ENCODE peak calls at places on chromosome X, in eight cellular contexts. I is adrenal gland, W is transverse colon, J is NB4, B is uterus, F is ovary, A is sigmoid colon, U is heart left ventricle. E is an unnamed sample.

GRCh38 chrX:31604629-31605221 is 532.9 kb upstream of the FTHL17 start:
- DNase-seq in F (no peak), U (no peak), A (no peak), B (no peak), W (no peak), I (no peak), J (peak; percentile 1), E (no peak)

GRCh38 chrX:44975666-44976263 is 102.8 kb downstream of the KDM6A start:
- DNase-seq in B (no peak), W (no peak), J (no peak), F (no peak), I (no peak), A (no peak), U (no peak), E (no peak)

GRCh38 chrX:133913658-133914388 is 71.6 kb downstream of the GPC3 start:
- DNase-seq in W (no peak), B (no peak), I (no peak), J (no peak), F (no peak), A (no peak), U (no peak), E (no peak)

GRCh38 chrX:54808109-54808604 is 612 bp downstream of the MAGED2 start:
- DNase-seq in B (peak; percentile 80), U (peak; percentile 82), I (peak; percentile 74), F (peak; percentile 89), W (peak; percentile 65), A (peak; percentile 86), J (no peak), E (peak; percentile 53)

GRCh38 chrX:19373034-19373891 is 29.5 kb downstream of the PDHA1 start:
- DNase-seq in A (peak; percentile 56), B (no peak), I (peak; percentile 24), U (no peak), F (no peak), J (peak; percentile 53), W (no peak), E (peak; percentile 66)

GRCh38 chrX:16445166-16445752 is 204.7 kb upstream of the S100G start:
- DNase-seq in F (no peak), A (no peak), J (peak; percentile 42), U (no peak), B (no peak), I (peak; percentile 31), W (peak; percentile 20), E (no peak)

GRCh38 chrX:47446431-47446830 is 36.6 kb downstream of the ZNF41 start:
- DNase-seq in W (no peak), I (no peak), B (no peak), F (no peak), J (no peak), U (no peak), A (no peak), E (no peak)

GRCh38 chrX:74420194-74421035 is 878 bp upstream of the SLC16A2 start:
- DNase-seq in U (peak; percentile 87), J (peak; percentile 21), A (peak; percentile 89), W (peak; percentile 57), F (peak; percentile 83), B (peak; percentile 83), I (peak; percentile 79), E (peak; percentile 91)

GRCh38 chrX:23304881-23305280 is 29.8 kb upstream of the PTCHD1 start:
- DNase-seq in A (no peak), U (no peak), J (no peak), I (no peak), B (no peak), W (no peak), F (no peak), E (no peak)

GRCh38 chrX:20300822-20301221 is 34.1 kb upstream of the RPS6KA3 start:
- DNase-seq in J (peak; percentile 3), W (no peak), B (no peak), U (no peak), I (no peak), F (no peak), A (no peak), E (no peak)

GRCh38 chrX:134625315-134625718 is 33.0 kb downstream of the PLAC1 start:
- DNase-seq in A (no peak), J (no peak), U (no peak), W (no peak), F (no peak), B (no peak), I (no peak), E (no peak)

GRCh38 chrX:54481751-54482150 is 14.3 kb downstream of the FGD1 start:
- DNase-seq in I (no peak), B (no peak), U (no peak), A (no peak), W (no peak), J (no peak), F (no peak), E (no peak)

GRCh38 chrX:116284383-116284782 is 113.8 kb downstream of the AGTR2 start:
- DNase-seq in I (no peak), J (no peak), W (no peak), F (no peak), B (no peak), U (no peak), A (no peak), E (no peak)

GRCh38 chrX:126342859-126343258 is 176.8 kb upstream of the DCAF12L2 start:
- DNase-seq in I (no peak), F (no peak), B (no peak), A (no peak), J (no peak), W (no peak), U (no peak), E (no peak)

DNA sequence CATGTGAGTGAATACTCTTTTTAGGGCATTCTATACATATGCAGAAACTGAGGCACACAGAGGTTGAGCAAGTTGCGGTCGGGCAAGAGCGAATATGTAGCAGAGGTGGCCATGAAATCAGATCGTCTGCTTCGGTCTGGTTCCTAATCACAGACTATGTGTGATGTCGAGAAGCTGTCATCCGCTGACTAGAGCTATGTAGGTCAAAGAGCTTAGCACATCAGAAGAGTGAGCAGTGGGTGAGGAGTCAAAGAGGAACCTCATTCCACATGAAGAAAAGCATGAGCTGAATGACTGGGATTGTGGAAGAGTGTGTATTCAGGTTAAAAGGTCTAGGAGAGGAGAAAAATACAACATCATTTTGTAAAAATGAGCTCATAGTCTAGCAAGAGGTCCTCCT is 19.0 kb downstream of the GAB3 start:
- DNase-seq in F (no peak), W (no peak), J (peak; percentile 37), A (no peak), I (no peak), B (no peak), U (no peak), E (no peak)
- H3K4me3 ChIP-seq in F (no peak overlapping the region), W (no peak overlapping the region), J (no peak overlapping the region), A (no peak overlapping the region), I (no peak overlapping the region), B (no peak overlapping the region), U (no peak overlapping the region), E (no peak overlapping the region)

GRCh38 chrX:139204903-139205667 is 325.5 kb upstream of the F9 start:
- DNase-seq in U (no peak), F (peak; percentile 48), A (peak; percentile 70), J (no peak), I (peak; percentile 11), B (no peak), W (peak; percentile 26), E (peak; percentile 85)
- TF ChIP-seq POLR2A in U (no peak), F (no peak), A (no peak), J (no peak), I (no peak), B (peak; percentile 25), W (no peak), E (no peak)

GRCh38 chrX:100700809-100701208 is 31.1 kb downstream of the SYTL4 start:
- DNase-seq in B (no peak), A (no peak), J (no peak), U (no peak), F (no peak), W (no peak), I (no peak), E (no peak)

GRCh38 chrX:100695991-100696390 is 35.9 kb downstream of the SYTL4 start:
- DNase-seq in B (no peak), W (no peak), A (no peak), J (no peak), F (no peak), I (no peak), U (no peak), E (no peak)

GRCh38 chrX:100695302-100695701 is 36.6 kb downstream of the SYTL4 start:
- DNase-seq in F (no peak), B (no peak), W (no peak), J (no peak), I (no peak), A (no peak), U (no peak), E (no peak)

DNA sequence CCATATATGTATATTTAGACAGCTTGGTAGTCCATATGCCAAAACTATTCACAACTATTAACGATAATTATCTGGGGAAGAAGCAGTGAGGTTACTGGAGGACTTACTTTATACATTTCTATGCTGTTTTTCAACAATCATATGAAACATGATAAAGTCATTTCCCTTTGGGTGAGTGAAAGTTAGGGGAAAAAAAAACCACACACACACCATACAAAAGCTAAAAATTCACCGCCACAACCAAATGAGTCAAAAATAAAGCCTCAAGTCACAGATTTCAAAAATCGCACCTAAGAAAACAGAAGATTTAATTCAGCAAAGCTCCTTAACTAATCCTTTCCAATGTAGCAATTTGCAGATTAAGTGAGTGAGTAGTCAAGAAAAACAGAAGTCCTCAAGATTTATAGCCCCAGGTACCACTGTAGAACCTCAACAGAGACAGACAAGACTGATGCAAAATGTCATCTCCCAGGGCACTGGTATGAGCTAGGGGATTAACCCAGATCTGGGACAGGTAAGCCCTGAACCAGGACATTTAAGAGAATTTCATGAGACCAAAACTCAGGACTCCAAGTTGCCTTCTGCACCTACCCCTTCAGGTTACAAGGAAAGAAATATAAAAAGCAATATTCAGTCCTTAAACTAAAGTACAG is 35.1 kb downstream of the SYTL4 start:
- DNase-seq in A (no peak), F (no peak), J (no peak), W (no peak), I (no peak), U (no peak), B (no peak), E (no peak)
- H3K4me3 ChIP-seq in A (no peak overlapping the region), F (no peak overlapping the region), J (no peak overlapping the region), W (no peak overlapping the region), I (no peak overlapping the region), U (no peak overlapping the region), B (no peak overlapping the region), E (no peak overlapping the region)

DNA sequence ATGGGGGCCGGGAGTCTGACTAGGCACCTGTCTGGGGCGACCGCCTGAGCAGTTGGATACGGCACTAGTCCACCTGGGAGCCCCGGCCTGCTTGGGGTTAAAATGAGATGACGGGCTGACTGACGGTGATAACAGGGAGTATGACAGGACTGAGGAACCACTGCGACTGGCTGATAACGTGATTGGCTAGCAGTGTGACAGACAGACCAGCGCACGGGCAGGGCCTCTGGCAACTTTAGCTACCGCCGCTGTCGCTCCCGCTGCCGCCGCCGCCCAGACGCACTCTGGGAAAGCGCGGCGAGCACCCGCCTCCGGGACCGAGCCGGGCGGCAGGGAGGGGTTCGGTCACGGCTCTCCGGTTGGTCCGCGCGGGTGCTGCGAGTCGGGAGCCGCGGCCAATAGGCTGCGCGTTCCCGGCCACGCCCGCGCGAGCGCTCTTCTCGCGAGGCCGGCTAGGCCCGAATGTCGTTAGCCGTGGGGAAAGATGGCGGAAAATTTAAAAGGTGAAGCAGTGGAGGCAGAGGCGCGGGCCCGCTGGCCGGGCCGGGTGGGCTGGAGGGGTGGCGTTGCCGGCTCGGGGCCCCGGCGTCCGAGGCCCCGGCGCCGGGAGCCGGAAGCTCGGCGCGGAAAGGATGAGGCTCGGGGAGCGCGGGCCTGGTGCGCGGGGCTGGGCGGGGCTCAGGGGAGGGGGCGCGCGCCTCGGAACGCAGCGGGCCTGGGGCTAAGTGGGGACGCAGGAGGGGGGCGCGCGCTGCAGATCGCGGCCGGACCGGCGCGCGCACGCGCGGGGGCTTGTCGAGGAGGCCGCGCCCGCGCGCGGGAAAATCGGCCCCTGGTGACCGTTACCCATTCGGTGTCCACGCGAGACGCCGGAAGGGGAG is at the start of gene SUV39H1:
- DNase-seq in J (peak; percentile 92), F (peak; percentile 90), A (peak; percentile 94), W (peak; percentile 91), U (peak; percentile 94), I (peak; percentile 88), B (peak; percentile 86), E (peak; percentile 96)
- TF ChIP-seq POLR2A in J (peak; percentile 52), F (peak; percentile 83), A (peak; percentile 71), W (peak; percentile 79), U (peak; percentile 91), I (peak; percentile 78), B (peak; percentile 92), E (no peak)

E was measured in lower leg skin.